ENCODE peak calls at places on chromosomes 16 and 17, in five cellular contexts. C, V, A, L and R are unnamed samples.
A peak's percentile ranks its signal among the peaks of the same experiment; 100 is the strongest.

GRCh38 chr16:56736476-56736875 is 6.5 kb downstream of the NUP93 start:
- DNase-seq in C (no peak), V (no peak), A (no peak), L (no peak), R (no peak)

GRCh38 chr17:42453544-42453943 is 5.1 kb upstream of the ATP6V0A1 start:
- DNase-seq in C (no peak), V (no peak), A (no peak), L (no peak), R (no peak)

GRCh38 chr16:58426095-58426494 is 33.8 kb downstream of the GINS3 start:
- DNase-seq in C (peak; percentile 24), V (no peak), A (no peak), L (no peak), R (no peak)

GRCh38 chr17:59534583-59534982 is 30.8 kb upstream of the DHX40 start:
- DNase-seq in C (no peak), V (no peak), A (no peak), L (peak; percentile 8), R (no peak)

GRCh38 chr17:62822080-62822904 is 14.2 kb upstream of the MARCHF10 start:
- DNase-seq in C (no peak), V (no peak), A (no peak), L (no peak), R (no peak)

GRCh38 chr17:81057079-81057730 is 22.3 kb downstream of the BAIAP2 start:
- DNase-seq in C (peak; percentile 55), V (no peak), A (peak; percentile 81), L (peak; percentile 43), R (peak; percentile 88)

GRCh38 chr16:86668136-86668535 is 89.8 kb downstream of the FOXL1 start:
- DNase-seq in C (peak; percentile 39), V (no peak), A (no peak), L (no peak), R (no peak)

GRCh38 chr17:61862105-61862574 is 1.2 kb downstream of the BRIP1 start:
- DNase-seq in C (no peak), V (no peak), A (no peak), L (no peak), R (no peak)

GRCh38 chr17:27526603-27527002 is 70.4 kb downstream of the KSR1 start:
- DNase-seq in C (peak; percentile 43), V (peak; percentile 57), A (peak; percentile 62), L (peak; percentile 44), R (no peak)

GRCh38 chr16:57042157-57043111 is 49.9 kb upstream of the CPNE2 start:
- DNase-seq in C (no peak), V (no peak), A (no peak), L (no peak), R (no peak)

GRCh38 chr16:2829501-2830354 is at the start of gene ZG16B:
- DNase-seq in C (no peak), V (no peak), A (no peak), L (no peak), R (no peak)

GRCh38 chr16:13110124-13110796 is 208.9 kb downstream of the SHISA9 start:
- DNase-seq in C (no peak), V (peak; percentile 20), A (no peak), L (peak; percentile 56), R (peak; percentile 65)

GRCh38 chr17:37079735-37080134 is 131.0 kb downstream of the AATF start:
- DNase-seq in C (no peak), V (no peak), A (no peak), L (no peak), R (no peak)

GRCh38 chr16:89364603-89365002 is 125.8 kb downstream of the ANKRD11 start:
- DNase-seq in C (no peak), V (no peak), A (no peak), L (no peak), R (no peak)

GRCh38 chr17:64091116-64091515 is 38.8 kb downstream of the ERN1 start:
- DNase-seq in C (no peak), V (no peak), A (no peak), L (no peak), R (no peak)

GRCh38 chr16:10128397-10129258 is 53.6 kb downstream of the GRIN2A start:
- DNase-seq in C (no peak), V (no peak), A (no peak), L (no peak), R (no peak)

GRCh38 chr17:68598074-68598473 is 3.1 kb downstream of the FAM20A start:
- DNase-seq in C (no peak), V (no peak), A (no peak), L (no peak), R (no peak)

GRCh38 chr17:68595496-68595895 is 5.7 kb downstream of the FAM20A start:
- DNase-seq in C (peak; percentile 49), V (no peak), A (no peak), L (no peak), R (no peak)

GRCh38 chr17:68594552-68594951 is 6.6 kb downstream of the FAM20A start:
- DNase-seq in C (no peak), V (no peak), A (no peak), L (no peak), R (no peak)

GRCh38 chr17:68595986-68596385 is 5.2 kb downstream of the FAM20A start:
- DNase-seq in C (no peak), V (no peak), A (no peak), L (no peak), R (no peak)

DNA sequence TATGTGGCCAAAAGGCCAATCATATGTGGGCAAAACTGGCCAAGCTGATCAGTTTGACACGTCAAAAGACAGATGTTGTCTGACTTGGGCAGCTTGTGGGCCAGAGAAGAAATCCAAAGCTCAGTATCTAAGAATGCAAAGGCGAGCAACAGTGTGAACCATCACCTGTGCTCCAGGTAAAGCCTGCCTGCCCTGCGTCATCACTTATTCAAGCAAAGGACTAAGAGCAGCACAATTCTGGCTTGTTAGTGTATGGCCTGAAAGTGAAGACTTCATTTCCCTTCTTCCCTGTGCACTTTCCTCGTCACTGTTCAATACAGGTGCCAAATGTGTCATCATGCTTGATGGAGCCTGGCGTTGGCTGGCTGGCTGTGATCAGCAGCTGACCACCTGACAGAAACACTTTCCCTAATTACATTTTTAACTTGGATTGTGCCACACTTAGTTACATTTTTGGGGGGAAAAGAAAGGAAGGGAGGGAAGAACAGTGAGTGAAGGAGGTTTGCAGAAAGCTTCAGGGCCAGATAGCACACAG is 4.7 kb downstream of the FAM20A start:
- DNase-seq in C (no peak), V (no peak), A (no peak), L (no peak), R (no peak)
- H3K4me3 ChIP-seq in C (no peak overlapping the region), V (peak overlapping the region; percentile 7), A (no peak overlapping the region), L (no peak overlapping the region), R (no peak overlapping the region)

DNA sequence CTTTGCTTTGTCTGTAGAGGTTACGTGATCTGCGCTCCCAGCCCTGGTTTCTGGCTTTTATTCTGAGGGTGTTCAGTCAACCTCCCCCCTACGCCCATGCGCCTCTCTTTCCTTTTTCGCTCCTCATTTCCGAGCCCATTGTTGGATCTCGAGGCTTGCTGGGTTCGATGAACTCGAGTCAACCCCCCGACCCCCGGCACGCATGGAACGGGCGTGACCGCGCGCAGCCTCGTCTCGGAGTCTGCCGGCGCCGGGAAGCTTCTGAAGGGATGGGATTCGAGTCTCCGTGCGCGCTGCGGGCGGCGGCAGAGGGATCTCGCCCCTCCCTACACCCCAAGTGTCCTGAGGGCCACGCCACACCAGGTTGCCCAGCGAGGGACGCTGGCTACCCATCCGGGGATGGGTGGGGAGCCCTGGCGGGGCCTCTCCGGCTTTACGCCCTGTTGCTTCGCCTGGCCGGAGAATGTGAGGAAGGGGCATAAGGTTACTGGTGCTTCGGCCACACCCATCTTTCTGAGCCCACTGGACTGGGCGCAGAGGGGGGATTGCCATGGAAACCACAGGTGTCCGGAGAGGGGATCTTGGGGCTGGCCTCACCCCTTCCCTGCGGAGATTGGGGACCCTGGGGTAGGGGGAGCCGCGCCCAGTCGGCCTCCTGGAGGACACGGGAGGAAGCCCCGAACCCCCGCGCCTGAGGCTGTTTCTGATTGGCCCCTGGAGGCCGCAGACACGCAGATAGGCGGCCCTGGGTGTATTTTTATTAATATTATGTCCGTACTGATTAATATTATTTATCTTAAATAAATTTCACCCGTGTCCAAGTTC is 1.8 kb downstream of the MAPT start:
- DNase-seq in C (no peak), V (no peak), A (no peak), L (peak; percentile 48), R (no peak)
- H3K27ac ChIP-seq in C (no peak overlapping the region), V (no peak overlapping the region), A (no peak overlapping the region), L (no peak overlapping the region), R (no peak overlapping the region)

DNA sequence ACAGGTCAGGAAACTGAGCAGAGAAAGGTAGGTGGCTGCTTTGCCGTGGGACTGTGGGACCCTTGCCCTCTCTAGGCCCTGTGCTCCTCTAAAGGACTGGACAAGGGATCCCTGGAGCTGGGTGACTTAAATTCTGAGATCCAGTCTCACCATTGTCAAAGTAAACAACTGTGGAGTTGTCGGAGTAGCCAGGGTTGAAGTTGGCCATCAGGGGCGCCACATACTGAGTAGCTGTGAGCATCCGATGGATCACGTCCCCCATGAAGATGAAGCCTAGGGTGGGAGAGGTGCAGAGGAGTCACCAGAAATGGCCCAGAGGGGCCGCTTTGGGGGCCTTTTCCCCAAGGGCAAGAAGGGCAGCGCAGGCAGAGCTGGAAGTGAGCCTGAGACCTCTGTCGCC is 43.5 kb downstream of the PLXDC1 start:
- DNase-seq in C (no peak), V (no peak), A (no peak), L (no peak), R (no peak)
- TF ChIP-seq CTCF in C (no peak), V (no peak), A (no peak), L (no peak), R (no peak)

GRCh38 chr16:17382514-17382913 is 88.2 kb downstream of the XYLT1 start:
- DNase-seq in C (no peak), V (no peak), A (no peak), L (no peak), R (no peak)
- H3K4me3 ChIP-seq in C (no peak overlapping the region), V (no peak overlapping the region), A (no peak overlapping the region), L (no peak overlapping the region), R (no peak overlapping the region)

GRCh38 chr16:51542856-51543510 is 391.9 kb upstream of the SALL1 start:
- DNase-seq in C (no peak), V (no peak), A (no peak), L (peak; percentile 68), R (no peak)

GRCh38 chr16:51540259-51540658 is 389.2 kb upstream of the SALL1 start:
- DNase-seq in C (no peak), V (no peak), A (no peak), L (no peak), R (no peak)

GRCh38 chr16:51535591-51535990 is 384.5 kb upstream of the SALL1 start:
- DNase-seq in C (no peak), V (no peak), A (no peak), L (peak; percentile 36), R (no peak)

DNA sequence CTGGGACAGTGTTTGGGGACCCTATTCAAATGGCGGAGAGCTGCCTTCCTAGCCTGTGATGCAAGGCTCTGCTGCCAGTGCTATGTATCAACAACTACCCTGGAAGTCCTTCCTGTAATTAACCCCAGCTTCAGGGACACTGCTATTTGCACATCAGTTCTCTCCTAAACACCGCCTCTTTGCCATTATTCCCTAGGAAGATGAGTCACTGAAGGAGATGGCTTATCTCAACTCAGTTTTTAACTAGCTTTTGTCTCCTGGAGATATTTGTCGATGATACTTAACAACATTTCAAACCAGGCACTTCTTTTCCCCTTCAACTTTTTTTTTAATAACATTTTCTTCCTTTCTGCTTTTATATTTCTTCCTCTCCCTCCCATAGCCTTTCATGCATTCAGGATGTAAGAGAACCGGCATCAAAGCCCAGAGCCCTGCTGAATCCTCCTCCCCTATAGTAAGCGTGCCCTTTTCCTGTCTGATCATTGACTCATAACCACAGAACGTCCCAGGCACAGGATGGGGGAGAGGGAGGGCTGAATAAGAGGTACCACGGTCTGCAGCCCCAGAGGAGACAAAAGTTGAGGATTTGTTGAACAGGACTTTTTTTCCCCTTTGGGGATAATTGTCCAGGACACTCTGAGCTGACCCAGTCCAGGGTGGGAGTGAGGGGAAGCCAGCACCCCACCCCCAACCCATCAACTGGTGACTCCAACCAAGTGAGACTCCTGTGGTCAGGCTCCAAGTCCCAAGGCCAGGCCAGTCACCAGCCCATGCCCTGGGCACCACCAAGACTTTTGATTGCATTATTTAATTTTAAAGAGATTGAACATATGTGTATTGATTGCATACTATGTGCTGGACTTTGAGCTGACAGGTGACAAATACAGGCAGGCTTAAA is 387.9 kb upstream of the SALL1 start:
- DNase-seq in C (no peak), V (no peak), A (no peak), L (peak; percentile 36), R (peak; percentile 84)
- H3K27ac ChIP-seq in C (no peak overlapping the region), V (no peak overlapping the region), A (no peak overlapping the region), L (peak overlapping the region; percentile 20), R (peak overlapping the region; percentile 80)